ENCODE peak calls at places on chromosomes 13 and 19, in nine cellular contexts. One of them, this sample, is unnamed.

GRCh38 chr19:875265-875879 is 15.9 kb downstream of the CFD start:
- DNase-seq in NCI-H1105 treated with DMSO at 0.1 percent for 48 hours: no peak
- DNase-seq in stimulated activated CD4-positive, alpha-beta T cell treated with anti-CD3 and anti-CD28 coated beads, Interleukin-1b, Interleukin-23, amount 100 ng/mL, for 24 hours: no peak
- DNase-seq in stimulated activated naive CD8-positive, alpha-beta T cell treated with anti-CD3 and anti-CD28 coated beads, Interleukin-15, amount 100 ng/mL, for 72 hours: no peak
- DNase-seq in fibroblast of the aortic adventitia: no peak
- DNase-seq in nucleus accumbens: no peak
- DNase-seq in hypothalamus: no peak
- DNase-seq in kidney: no peak
- DNase-seq in midbrain: no peak
- DNase-seq in this sample: no peak

GRCh38 chr19:36894849-36895383 is 21.2 kb downstream of the ZNF829 start:
- DNase-seq in NCI-H1105 treated with DMSO at 0.1 percent for 48 hours: no peak
- DNase-seq in stimulated activated CD4-positive, alpha-beta T cell treated with anti-CD3 and anti-CD28 coated beads, Interleukin-1b, Interleukin-23, amount 100 ng/mL, for 24 hours: no peak
- DNase-seq in stimulated activated naive CD8-positive, alpha-beta T cell treated with anti-CD3 and anti-CD28 coated beads, Interleukin-15, amount 100 ng/mL, for 72 hours: no peak
- DNase-seq in fibroblast of the aortic adventitia: no peak
- DNase-seq in nucleus accumbens: no peak
- DNase-seq in hypothalamus: no peak
- DNase-seq in kidney: no peak
- DNase-seq in midbrain: no peak
- DNase-seq in this sample: no peak

GRCh38 chr19:47152205-47152604 is 21.6 kb downstream of the SAE1 start:
- DNase-seq in NCI-H1105 treated with DMSO at 0.1 percent for 48 hours: no peak
- DNase-seq in stimulated activated CD4-positive, alpha-beta T cell treated with anti-CD3 and anti-CD28 coated beads, Interleukin-1b, Interleukin-23, amount 100 ng/mL, for 24 hours: no peak
- DNase-seq in stimulated activated naive CD8-positive, alpha-beta T cell treated with anti-CD3 and anti-CD28 coated beads, Interleukin-15, amount 100 ng/mL, for 72 hours: no peak
- DNase-seq in fibroblast of the aortic adventitia: no peak
- DNase-seq in nucleus accumbens: no peak
- DNase-seq in hypothalamus: no peak
- DNase-seq in kidney: no peak
- DNase-seq in midbrain: no peak
- DNase-seq in this sample: no peak

GRCh38 chr13:50732712-50733111 is 110.8 kb downstream of the DLEU7 start:
- DNase-seq in NCI-H1105 treated with DMSO at 0.1 percent for 48 hours: peak
- DNase-seq in stimulated activated CD4-positive, alpha-beta T cell treated with anti-CD3 and anti-CD28 coated beads, Interleukin-1b, Interleukin-23, amount 100 ng/mL, for 24 hours: no peak
- DNase-seq in stimulated activated naive CD8-positive, alpha-beta T cell treated with anti-CD3 and anti-CD28 coated beads, Interleukin-15, amount 100 ng/mL, for 72 hours: no peak
- DNase-seq in fibroblast of the aortic adventitia: peak
- DNase-seq in nucleus accumbens: no peak
- DNase-seq in hypothalamus: no peak
- DNase-seq in kidney: no peak
- DNase-seq in midbrain: no peak
- DNase-seq in this sample: no peak

GRCh38 chr19:37303591-37304171 is 67.2 kb upstream of the ZNF527 start:
- DNase-seq in NCI-H1105 treated with DMSO at 0.1 percent for 48 hours: no peak
- DNase-seq in stimulated activated CD4-positive, alpha-beta T cell treated with anti-CD3 and anti-CD28 coated beads, Interleukin-1b, Interleukin-23, amount 100 ng/mL, for 24 hours: no peak
- DNase-seq in stimulated activated naive CD8-positive, alpha-beta T cell treated with anti-CD3 and anti-CD28 coated beads, Interleukin-15, amount 100 ng/mL, for 72 hours: no peak
- DNase-seq in fibroblast of the aortic adventitia: no peak
- DNase-seq in nucleus accumbens: no peak
- DNase-seq in hypothalamus: no peak
- DNase-seq in kidney: no peak
- DNase-seq in midbrain: no peak
- DNase-seq in this sample: no peak

GRCh38 chr19:41746593-41747227 is 8.6 kb upstream of the CEACAM6 start:
- DNase-seq in NCI-H1105 treated with DMSO at 0.1 percent for 48 hours: peak
- DNase-seq in stimulated activated CD4-positive, alpha-beta T cell treated with anti-CD3 and anti-CD28 coated beads, Interleukin-1b, Interleukin-23, amount 100 ng/mL, for 24 hours: peak
- DNase-seq in stimulated activated naive CD8-positive, alpha-beta T cell treated with anti-CD3 and anti-CD28 coated beads, Interleukin-15, amount 100 ng/mL, for 72 hours: peak
- DNase-seq in fibroblast of the aortic adventitia: peak
- DNase-seq in nucleus accumbens: peak
- DNase-seq in hypothalamus: no peak
- DNase-seq in kidney: no peak
- DNase-seq in midbrain: peak
- DNase-seq in this sample: peak

GRCh38 chr13:111344471-111345191 is 24.2 kb downstream of the TEX29 start:
- DNase-seq in NCI-H1105 treated with DMSO at 0.1 percent for 48 hours: peak
- DNase-seq in stimulated activated CD4-positive, alpha-beta T cell treated with anti-CD3 and anti-CD28 coated beads, Interleukin-1b, Interleukin-23, amount 100 ng/mL, for 24 hours: no peak
- DNase-seq in stimulated activated naive CD8-positive, alpha-beta T cell treated with anti-CD3 and anti-CD28 coated beads, Interleukin-15, amount 100 ng/mL, for 72 hours: no peak
- DNase-seq in fibroblast of the aortic adventitia: peak
- DNase-seq in nucleus accumbens: no peak
- DNase-seq in hypothalamus: no peak
- DNase-seq in kidney: no peak
- DNase-seq in midbrain: no peak
- DNase-seq in this sample: no peak

GRCh38 chr19:2542341-2543069 is 66.6 kb downstream of the GADD45B start:
- DNase-seq in NCI-H1105 treated with DMSO at 0.1 percent for 48 hours: no peak
- DNase-seq in stimulated activated CD4-positive, alpha-beta T cell treated with anti-CD3 and anti-CD28 coated beads, Interleukin-1b, Interleukin-23, amount 100 ng/mL, for 24 hours: no peak
- DNase-seq in stimulated activated naive CD8-positive, alpha-beta T cell treated with anti-CD3 and anti-CD28 coated beads, Interleukin-15, amount 100 ng/mL, for 72 hours: no peak
- DNase-seq in fibroblast of the aortic adventitia: no peak
- DNase-seq in nucleus accumbens: no peak
- DNase-seq in hypothalamus: no peak
- DNase-seq in kidney: peak
- DNase-seq in midbrain: no peak
- DNase-seq in this sample: no peak

GRCh38 chr19:41849067-41849466 is 4.2 kb downstream of the DMRTC2 start:
- DNase-seq in NCI-H1105 treated with DMSO at 0.1 percent for 48 hours: no peak
- DNase-seq in stimulated activated CD4-positive, alpha-beta T cell treated with anti-CD3 and anti-CD28 coated beads, Interleukin-1b, Interleukin-23, amount 100 ng/mL, for 24 hours: no peak
- DNase-seq in stimulated activated naive CD8-positive, alpha-beta T cell treated with anti-CD3 and anti-CD28 coated beads, Interleukin-15, amount 100 ng/mL, for 72 hours: no peak
- DNase-seq in fibroblast of the aortic adventitia: no peak
- DNase-seq in nucleus accumbens: no peak
- DNase-seq in hypothalamus: no peak
- DNase-seq in kidney: peak
- DNase-seq in midbrain: no peak
- DNase-seq in this sample: no peak

GRCh38 chr19:50362030-50362412 is 3.4 kb downstream of the NAPSA start:
- DNase-seq in NCI-H1105 treated with DMSO at 0.1 percent for 48 hours: no peak
- DNase-seq in stimulated activated CD4-positive, alpha-beta T cell treated with anti-CD3 and anti-CD28 coated beads, Interleukin-1b, Interleukin-23, amount 100 ng/mL, for 24 hours: no peak
- DNase-seq in stimulated activated naive CD8-positive, alpha-beta T cell treated with anti-CD3 and anti-CD28 coated beads, Interleukin-15, amount 100 ng/mL, for 72 hours: no peak
- DNase-seq in fibroblast of the aortic adventitia: no peak
- DNase-seq in nucleus accumbens: no peak
- DNase-seq in hypothalamus: no peak
- DNase-seq in kidney: no peak
- DNase-seq in midbrain: no peak
- DNase-seq in this sample: no peak

GRCh38 chr19:47086280-47086679 is 27.3 kb downstream of the ZC3H4 start:
- DNase-seq in NCI-H1105 treated with DMSO at 0.1 percent for 48 hours: no peak
- DNase-seq in stimulated activated CD4-positive, alpha-beta T cell treated with anti-CD3 and anti-CD28 coated beads, Interleukin-1b, Interleukin-23, amount 100 ng/mL, for 24 hours: no peak
- DNase-seq in stimulated activated naive CD8-positive, alpha-beta T cell treated with anti-CD3 and anti-CD28 coated beads, Interleukin-15, amount 100 ng/mL, for 72 hours: no peak
- DNase-seq in fibroblast of the aortic adventitia: no peak
- DNase-seq in nucleus accumbens: no peak
- DNase-seq in hypothalamus: no peak
- DNase-seq in kidney: peak
- DNase-seq in midbrain: no peak
- DNase-seq in this sample: no peak

GRCh38 chr19:1587872-1588271 is 4.8 kb downstream of the MBD3 start:
- DNase-seq in NCI-H1105 treated with DMSO at 0.1 percent for 48 hours: no peak
- DNase-seq in stimulated activated CD4-positive, alpha-beta T cell treated with anti-CD3 and anti-CD28 coated beads, Interleukin-1b, Interleukin-23, amount 100 ng/mL, for 24 hours: no peak
- DNase-seq in stimulated activated naive CD8-positive, alpha-beta T cell treated with anti-CD3 and anti-CD28 coated beads, Interleukin-15, amount 100 ng/mL, for 72 hours: no peak
- DNase-seq in fibroblast of the aortic adventitia: no peak
- DNase-seq in nucleus accumbens: no peak
- DNase-seq in hypothalamus: no peak
- DNase-seq in kidney: no peak
- DNase-seq in midbrain: no peak
- DNase-seq in this sample: no peak

GRCh38 chr19:11106477-11106876 is 17.2 kb downstream of the LDLR start:
- DNase-seq in NCI-H1105 treated with DMSO at 0.1 percent for 48 hours: no peak
- DNase-seq in stimulated activated CD4-positive, alpha-beta T cell treated with anti-CD3 and anti-CD28 coated beads, Interleukin-1b, Interleukin-23, amount 100 ng/mL, for 24 hours: no peak
- DNase-seq in stimulated activated naive CD8-positive, alpha-beta T cell treated with anti-CD3 and anti-CD28 coated beads, Interleukin-15, amount 100 ng/mL, for 72 hours: no peak
- DNase-seq in fibroblast of the aortic adventitia: no peak
- DNase-seq in nucleus accumbens: no peak
- DNase-seq in hypothalamus: no peak
- DNase-seq in kidney: no peak
- DNase-seq in midbrain: no peak
- DNase-seq in this sample: no peak

GRCh38 chr19:3720533-3720917 is 12.3 kb downstream of the TJP3 start:
- DNase-seq in NCI-H1105 treated with DMSO at 0.1 percent for 48 hours: no peak
- DNase-seq in stimulated activated CD4-positive, alpha-beta T cell treated with anti-CD3 and anti-CD28 coated beads, Interleukin-1b, Interleukin-23, amount 100 ng/mL, for 24 hours: no peak
- DNase-seq in stimulated activated naive CD8-positive, alpha-beta T cell treated with anti-CD3 and anti-CD28 coated beads, Interleukin-15, amount 100 ng/mL, for 72 hours: no peak
- DNase-seq in fibroblast of the aortic adventitia: no peak
- DNase-seq in nucleus accumbens: no peak
- DNase-seq in hypothalamus: no peak
- DNase-seq in kidney: no peak
- DNase-seq in midbrain: no peak
- DNase-seq in this sample: no peak

GRCh38 chr13:111184685-111185401 is 69.7 kb downstream of the ARHGEF7 start:
- DNase-seq in NCI-H1105 treated with DMSO at 0.1 percent for 48 hours: no peak
- DNase-seq in stimulated activated CD4-positive, alpha-beta T cell treated with anti-CD3 and anti-CD28 coated beads, Interleukin-1b, Interleukin-23, amount 100 ng/mL, for 24 hours: no peak
- DNase-seq in stimulated activated naive CD8-positive, alpha-beta T cell treated with anti-CD3 and anti-CD28 coated beads, Interleukin-15, amount 100 ng/mL, for 72 hours: peak
- DNase-seq in fibroblast of the aortic adventitia: peak
- DNase-seq in nucleus accumbens: no peak
- DNase-seq in hypothalamus: no peak
- DNase-seq in kidney: no peak
- DNase-seq in midbrain: no peak
- DNase-seq in this sample: no peak

GRCh38 chr13:102854675-102855074 is 8.8 kb downstream of the ERCC5 start:
- DNase-seq in NCI-H1105 treated with DMSO at 0.1 percent for 48 hours: no peak
- DNase-seq in stimulated activated CD4-positive, alpha-beta T cell treated with anti-CD3 and anti-CD28 coated beads, Interleukin-1b, Interleukin-23, amount 100 ng/mL, for 24 hours: no peak
- DNase-seq in stimulated activated naive CD8-positive, alpha-beta T cell treated with anti-CD3 and anti-CD28 coated beads, Interleukin-15, amount 100 ng/mL, for 72 hours: no peak
- DNase-seq in fibroblast of the aortic adventitia: no peak
- DNase-seq in nucleus accumbens: no peak
- DNase-seq in hypothalamus: no peak
- DNase-seq in kidney: no peak
- DNase-seq in midbrain: no peak
- DNase-seq in this sample: no peak

GRCh38 chr13:40208517-40208916 is 457.9 kb downstream of the FOXO1 start:
- DNase-seq in NCI-H1105 treated with DMSO at 0.1 percent for 48 hours: no peak
- DNase-seq in stimulated activated CD4-positive, alpha-beta T cell treated with anti-CD3 and anti-CD28 coated beads, Interleukin-1b, Interleukin-23, amount 100 ng/mL, for 24 hours: no peak
- DNase-seq in stimulated activated naive CD8-positive, alpha-beta T cell treated with anti-CD3 and anti-CD28 coated beads, Interleukin-15, amount 100 ng/mL, for 72 hours: no peak
- DNase-seq in fibroblast of the aortic adventitia: no peak
- DNase-seq in nucleus accumbens: no peak
- DNase-seq in hypothalamus: no peak
- DNase-seq in kidney: no peak
- DNase-seq in midbrain: no peak
- DNase-seq in this sample: no peak

GRCh38 chr19:29509456-29509855 is 16.3 kb upstream of the VSTM2B start:
- DNase-seq in NCI-H1105 treated with DMSO at 0.1 percent for 48 hours: no peak
- DNase-seq in stimulated activated CD4-positive, alpha-beta T cell treated with anti-CD3 and anti-CD28 coated beads, Interleukin-1b, Interleukin-23, amount 100 ng/mL, for 24 hours: no peak
- DNase-seq in stimulated activated naive CD8-positive, alpha-beta T cell treated with anti-CD3 and anti-CD28 coated beads, Interleukin-15, amount 100 ng/mL, for 72 hours: no peak
- DNase-seq in fibroblast of the aortic adventitia: no peak
- DNase-seq in nucleus accumbens: no peak
- DNase-seq in hypothalamus: no peak
- DNase-seq in kidney: peak
- DNase-seq in midbrain: no peak
- DNase-seq in this sample: no peak

GRCh38 chr13:42355118-42355840 is 83.3 kb downstream of the AKAP11 start:
- DNase-seq in NCI-H1105 treated with DMSO at 0.1 percent for 48 hours: no peak
- DNase-seq in stimulated activated CD4-positive, alpha-beta T cell treated with anti-CD3 and anti-CD28 coated beads, Interleukin-1b, Interleukin-23, amount 100 ng/mL, for 24 hours: no peak
- DNase-seq in stimulated activated naive CD8-positive, alpha-beta T cell treated with anti-CD3 and anti-CD28 coated beads, Interleukin-15, amount 100 ng/mL, for 72 hours: peak
- DNase-seq in fibroblast of the aortic adventitia: no peak
- DNase-seq in nucleus accumbens: no peak
- DNase-seq in hypothalamus: no peak
- DNase-seq in kidney: no peak
- DNase-seq in midbrain: no peak
- DNase-seq in this sample: no peak

GRCh38 chr19:10502524-10503001 is 593 bp downstream of the KEAP1 start:
- DNase-seq in NCI-H1105 treated with DMSO at 0.1 percent for 48 hours: peak
- DNase-seq in stimulated activated CD4-positive, alpha-beta T cell treated with anti-CD3 and anti-CD28 coated beads, Interleukin-1b, Interleukin-23, amount 100 ng/mL, for 24 hours: peak
- DNase-seq in stimulated activated naive CD8-positive, alpha-beta T cell treated with anti-CD3 and anti-CD28 coated beads, Interleukin-15, amount 100 ng/mL, for 72 hours: peak
- DNase-seq in fibroblast of the aortic adventitia: peak
- DNase-seq in nucleus accumbens: peak
- DNase-seq in hypothalamus: peak
- DNase-seq in kidney: peak
- DNase-seq in midbrain: peak
- DNase-seq in this sample: peak

GRCh38 chr13:75217949-75218348 is 264.0 kb downstream of the TBC1D4 start:
- DNase-seq in NCI-H1105 treated with DMSO at 0.1 percent for 48 hours: peak
- DNase-seq in stimulated activated CD4-positive, alpha-beta T cell treated with anti-CD3 and anti-CD28 coated beads, Interleukin-1b, Interleukin-23, amount 100 ng/mL, for 24 hours: no peak
- DNase-seq in stimulated activated naive CD8-positive, alpha-beta T cell treated with anti-CD3 and anti-CD28 coated beads, Interleukin-15, amount 100 ng/mL, for 72 hours: no peak
- DNase-seq in fibroblast of the aortic adventitia: peak
- DNase-seq in nucleus accumbens: no peak
- DNase-seq in hypothalamus: no peak
- DNase-seq in kidney: no peak
- DNase-seq in midbrain: peak
- DNase-seq in this sample: no peak

GRCh38 chr13:84118845-84119409 is 236.7 kb upstream of the SLITRK1 start:
- DNase-seq in NCI-H1105 treated with DMSO at 0.1 percent for 48 hours: no peak
- DNase-seq in stimulated activated CD4-positive, alpha-beta T cell treated with anti-CD3 and anti-CD28 coated beads, Interleukin-1b, Interleukin-23, amount 100 ng/mL, for 24 hours: no peak
- DNase-seq in stimulated activated naive CD8-positive, alpha-beta T cell treated with anti-CD3 and anti-CD28 coated beads, Interleukin-15, amount 100 ng/mL, for 72 hours: no peak
- DNase-seq in fibroblast of the aortic adventitia: peak
- DNase-seq in nucleus accumbens: no peak
- DNase-seq in hypothalamus: no peak
- DNase-seq in kidney: no peak
- DNase-seq in midbrain: no peak
- DNase-seq in this sample: no peak

GRCh38 chr19:5425260-5425659 is 30.0 kb upstream of the ZNRF4 start:
- DNase-seq in NCI-H1105 treated with DMSO at 0.1 percent for 48 hours: no peak
- DNase-seq in stimulated activated CD4-positive, alpha-beta T cell treated with anti-CD3 and anti-CD28 coated beads, Interleukin-1b, Interleukin-23, amount 100 ng/mL, for 24 hours: no peak
- DNase-seq in stimulated activated naive CD8-positive, alpha-beta T cell treated with anti-CD3 and anti-CD28 coated beads, Interleukin-15, amount 100 ng/mL, for 72 hours: no peak
- DNase-seq in fibroblast of the aortic adventitia: no peak
- DNase-seq in nucleus accumbens: no peak
- DNase-seq in hypothalamus: no peak
- DNase-seq in kidney: no peak
- DNase-seq in midbrain: no peak
- DNase-seq in this sample: no peak

GRCh38 chr13:95073826-95074345 is 227.4 kb downstream of the ABCC4 start:
- DNase-seq in NCI-H1105 treated with DMSO at 0.1 percent for 48 hours: no peak
- DNase-seq in stimulated activated CD4-positive, alpha-beta T cell treated with anti-CD3 and anti-CD28 coated beads, Interleukin-1b, Interleukin-23, amount 100 ng/mL, for 24 hours: no peak
- DNase-seq in stimulated activated naive CD8-positive, alpha-beta T cell treated with anti-CD3 and anti-CD28 coated beads, Interleukin-15, amount 100 ng/mL, for 72 hours: no peak
- DNase-seq in fibroblast of the aortic adventitia: peak
- DNase-seq in nucleus accumbens: no peak
- DNase-seq in hypothalamus: no peak
- DNase-seq in kidney: no peak
- DNase-seq in midbrain: no peak
- DNase-seq in this sample: no peak

GRCh38 chr13:23599083-23599925 is 29.1 kb downstream of the TNFRSF19 start:
- DNase-seq in NCI-H1105 treated with DMSO at 0.1 percent for 48 hours: no peak
- DNase-seq in stimulated activated CD4-positive, alpha-beta T cell treated with anti-CD3 and anti-CD28 coated beads, Interleukin-1b, Interleukin-23, amount 100 ng/mL, for 24 hours: no peak
- DNase-seq in stimulated activated naive CD8-positive, alpha-beta T cell treated with anti-CD3 and anti-CD28 coated beads, Interleukin-15, amount 100 ng/mL, for 72 hours: no peak
- DNase-seq in fibroblast of the aortic adventitia: no peak
- DNase-seq in nucleus accumbens: no peak
- DNase-seq in hypothalamus: no peak
- DNase-seq in kidney: no peak
- DNase-seq in midbrain: no peak
- DNase-seq in this sample: no peak

GRCh38 chr19:56291857-56292256 is 19.3 kb downstream of the EDDM13 start:
- DNase-seq in NCI-H1105 treated with DMSO at 0.1 percent for 48 hours: no peak
- DNase-seq in stimulated activated CD4-positive, alpha-beta T cell treated with anti-CD3 and anti-CD28 coated beads, Interleukin-1b, Interleukin-23, amount 100 ng/mL, for 24 hours: no peak
- DNase-seq in stimulated activated naive CD8-positive, alpha-beta T cell treated with anti-CD3 and anti-CD28 coated beads, Interleukin-15, amount 100 ng/mL, for 72 hours: no peak
- DNase-seq in fibroblast of the aortic adventitia: no peak
- DNase-seq in nucleus accumbens: no peak
- DNase-seq in hypothalamus: no peak
- DNase-seq in kidney: no peak
- DNase-seq in midbrain: no peak
- DNase-seq in this sample: no peak

GRCh38 chr13:35926859-35927530 is 204.2 kb downstream of the DCLK1 start:
- DNase-seq in NCI-H1105 treated with DMSO at 0.1 percent for 48 hours: no peak
- DNase-seq in stimulated activated CD4-positive, alpha-beta T cell treated with anti-CD3 and anti-CD28 coated beads, Interleukin-1b, Interleukin-23, amount 100 ng/mL, for 24 hours: no peak
- DNase-seq in stimulated activated naive CD8-positive, alpha-beta T cell treated with anti-CD3 and anti-CD28 coated beads, Interleukin-15, amount 100 ng/mL, for 72 hours: no peak
- DNase-seq in fibroblast of the aortic adventitia: peak
- DNase-seq in nucleus accumbens: no peak
- DNase-seq in hypothalamus: no peak
- DNase-seq in kidney: no peak
- DNase-seq in midbrain: no peak
- DNase-seq in this sample: no peak

GRCh38 chr13:61255035-61255796 is 160.4 kb downstream of the PCDH20 start:
- DNase-seq in NCI-H1105 treated with DMSO at 0.1 percent for 48 hours: peak
- DNase-seq in stimulated activated CD4-positive, alpha-beta T cell treated with anti-CD3 and anti-CD28 coated beads, Interleukin-1b, Interleukin-23, amount 100 ng/mL, for 24 hours: no peak
- DNase-seq in stimulated activated naive CD8-positive, alpha-beta T cell treated with anti-CD3 and anti-CD28 coated beads, Interleukin-15, amount 100 ng/mL, for 72 hours: no peak
- DNase-seq in fibroblast of the aortic adventitia: no peak
- DNase-seq in nucleus accumbens: no peak
- DNase-seq in hypothalamus: no peak
- DNase-seq in kidney: no peak
- DNase-seq in midbrain: no peak
- DNase-seq in this sample: no peak

GRCh38 chr19:36837525-36837901 is 674 bp downstream of the ZNF790 start:
- DNase-seq in NCI-H1105 treated with DMSO at 0.1 percent for 48 hours: peak
- DNase-seq in stimulated activated CD4-positive, alpha-beta T cell treated with anti-CD3 and anti-CD28 coated beads, Interleukin-1b, Interleukin-23, amount 100 ng/mL, for 24 hours: no peak
- DNase-seq in stimulated activated naive CD8-positive, alpha-beta T cell treated with anti-CD3 and anti-CD28 coated beads, Interleukin-15, amount 100 ng/mL, for 72 hours: no peak
- DNase-seq in fibroblast of the aortic adventitia: no peak
- DNase-seq in nucleus accumbens: no peak
- DNase-seq in hypothalamus: no peak
- DNase-seq in kidney: no peak
- DNase-seq in midbrain: no peak
- DNase-seq in this sample: peak

GRCh38 chr13:96900992-96901391 is 93.3 kb downstream of the OXGR1 start:
- DNase-seq in NCI-H1105 treated with DMSO at 0.1 percent for 48 hours: no peak
- DNase-seq in stimulated activated CD4-positive, alpha-beta T cell treated with anti-CD3 and anti-CD28 coated beads, Interleukin-1b, Interleukin-23, amount 100 ng/mL, for 24 hours: no peak
- DNase-seq in stimulated activated naive CD8-positive, alpha-beta T cell treated with anti-CD3 and anti-CD28 coated beads, Interleukin-15, amount 100 ng/mL, for 72 hours: no peak
- DNase-seq in fibroblast of the aortic adventitia: no peak
- DNase-seq in nucleus accumbens: no peak
- DNase-seq in hypothalamus: no peak
- DNase-seq in kidney: no peak
- DNase-seq in midbrain: no peak
- DNase-seq in this sample: peak

GRCh38 chr13:53073711-53074110 is 45.1 kb downstream of the OLFM4 start:
- DNase-seq in NCI-H1105 treated with DMSO at 0.1 percent for 48 hours: no peak
- DNase-seq in stimulated activated CD4-positive, alpha-beta T cell treated with anti-CD3 and anti-CD28 coated beads, Interleukin-1b, Interleukin-23, amount 100 ng/mL, for 24 hours: no peak
- DNase-seq in stimulated activated naive CD8-positive, alpha-beta T cell treated with anti-CD3 and anti-CD28 coated beads, Interleukin-15, amount 100 ng/mL, for 72 hours: no peak
- DNase-seq in fibroblast of the aortic adventitia: no peak
- DNase-seq in nucleus accumbens: no peak
- DNase-seq in hypothalamus: no peak
- DNase-seq in kidney: no peak
- DNase-seq in midbrain: peak
- DNase-seq in this sample: peak